ENCODE peak calls at places on chromosomes 2 and 18, in five cellular contexts. One of them, this sample, is unnamed.

GRCh38 chr2:156320491-156320896 is 12.0 kb downstream of the NR4A2 start:
- DNase-seq in HepG2: no peak
- DNase-seq in K562: peak
- DNase-seq in HL-60: no peak
- DNase-seq in GM12878: no peak
- DNase-seq in this sample: peak

GRCh38 chr2:239776441-239777033 is 248.6 kb downstream of the NDUFA10 start:
- DNase-seq in HepG2: no peak
- DNase-seq in K562: no peak
- DNase-seq in HL-60: no peak
- DNase-seq in GM12878: no peak
- DNase-seq in this sample: no peak

GRCh38 chr18:11324956-11325873 is 175.8 kb upstream of the PIEZO2 start:
- DNase-seq in HepG2: peak
- DNase-seq in K562: no peak
- DNase-seq in HL-60: no peak
- DNase-seq in GM12878: peak
- DNase-seq in this sample: no peak

GRCh38 chr2:173898996-173899395 is 66.2 kb downstream of the SP3 start:
- DNase-seq in HepG2: no peak
- DNase-seq in K562: no peak
- DNase-seq in HL-60: no peak
- DNase-seq in GM12878: peak
- DNase-seq in this sample: no peak

GRCh38 chr2:235807347-235807746 is 313.5 kb downstream of the AGAP1 start:
- DNase-seq in HepG2: no peak
- DNase-seq in K562: no peak
- DNase-seq in HL-60: no peak
- DNase-seq in GM12878: no peak
- DNase-seq in this sample: no peak

GRCh38 chr2:211766689-211767088 is 771.9 kb downstream of the ERBB4 start:
- DNase-seq in HepG2: no peak
- DNase-seq in K562: no peak
- DNase-seq in HL-60: no peak
- DNase-seq in GM12878: no peak
- DNase-seq in this sample: no peak

GRCh38 chr2:8477511-8478132 is 204.2 kb upstream of the ID2 start:
- DNase-seq in HepG2: no peak
- DNase-seq in K562: no peak
- DNase-seq in HL-60: peak
- DNase-seq in GM12878: peak
- DNase-seq in this sample: no peak

GRCh38 chr18:9792565-9793226 is 84.6 kb downstream of the RAB31 start:
- DNase-seq in HepG2: peak
- DNase-seq in K562: peak
- DNase-seq in HL-60: peak
- DNase-seq in GM12878: no peak
- DNase-seq in this sample: peak

GRCh38 chr2:218516614-218517013 is 51.5 kb downstream of the USP37 start:
- DNase-seq in HepG2: peak
- DNase-seq in K562: peak
- DNase-seq in HL-60: peak
- DNase-seq in GM12878: no peak
- DNase-seq in this sample: peak

GRCh38 chr2:240419321-240419720 is 16.1 kb upstream of the GPC1 start:
- DNase-seq in HepG2: no peak
- DNase-seq in K562: no peak
- DNase-seq in HL-60: no peak
- DNase-seq in GM12878: no peak
- DNase-seq in this sample: no peak

GRCh38 chr18:13528739-13529392 is 197.5 kb downstream of the FAM210A start:
- DNase-seq in HepG2: no peak
- DNase-seq in K562: no peak
- DNase-seq in HL-60: no peak
- DNase-seq in GM12878: no peak
- DNase-seq in this sample: no peak

GRCh38 chr18:24959100-24959499 is 392.9 kb downstream of the ZNF521 start:
- DNase-seq in HepG2: no peak
- DNase-seq in K562: no peak
- DNase-seq in HL-60: no peak
- DNase-seq in GM12878: no peak
- DNase-seq in this sample: peak

GRCh38 chr18:62486290-62486964 is 36.4 kb upstream of the ZCCHC2 start:
- DNase-seq in HepG2: peak
- DNase-seq in K562: peak
- DNase-seq in HL-60: no peak
- DNase-seq in GM12878: no peak
- DNase-seq in this sample: no peak

GRCh38 chr18:3305933-3306332 is 44.0 kb downstream of the MYL12B start:
- DNase-seq in HepG2: no peak
- DNase-seq in K562: peak
- DNase-seq in HL-60: no peak
- DNase-seq in GM12878: no peak
- DNase-seq in this sample: no peak

GRCh38 chr18:63788447-63789096 is 13.4 kb downstream of the SERPINB7 start:
- DNase-seq in HepG2: no peak
- DNase-seq in K562: no peak
- DNase-seq in HL-60: peak
- DNase-seq in GM12878: no peak
- DNase-seq in this sample: no peak

GRCh38 chr2:15170068-15170775 is 390.9 kb downstream of the NBAS start:
- DNase-seq in HepG2: no peak
- DNase-seq in K562: no peak
- DNase-seq in HL-60: no peak
- DNase-seq in GM12878: no peak
- DNase-seq in this sample: peak

GRCh38 chr2:64455031-64455332 is 1.0 kb downstream of the LGALSL start:
- DNase-seq in HepG2: no peak
- DNase-seq in K562: no peak
- DNase-seq in HL-60: no peak
- DNase-seq in GM12878: no peak
- DNase-seq in this sample: no peak

GRCh38 chr18:48059363-48060109 is 129.1 kb upstream of the SMAD2 start:
- DNase-seq in HepG2: no peak
- DNase-seq in K562: no peak
- DNase-seq in HL-60: no peak
- DNase-seq in GM12878: no peak
- DNase-seq in this sample: peak
- TF ChIP-seq REST in HepG2: no peak
- TF ChIP-seq REST in K562: no peak
- TF ChIP-seq REST in HL-60: no peak
- TF ChIP-seq REST in GM12878: no peak
- TF ChIP-seq REST in this sample: no peak

DNA sequence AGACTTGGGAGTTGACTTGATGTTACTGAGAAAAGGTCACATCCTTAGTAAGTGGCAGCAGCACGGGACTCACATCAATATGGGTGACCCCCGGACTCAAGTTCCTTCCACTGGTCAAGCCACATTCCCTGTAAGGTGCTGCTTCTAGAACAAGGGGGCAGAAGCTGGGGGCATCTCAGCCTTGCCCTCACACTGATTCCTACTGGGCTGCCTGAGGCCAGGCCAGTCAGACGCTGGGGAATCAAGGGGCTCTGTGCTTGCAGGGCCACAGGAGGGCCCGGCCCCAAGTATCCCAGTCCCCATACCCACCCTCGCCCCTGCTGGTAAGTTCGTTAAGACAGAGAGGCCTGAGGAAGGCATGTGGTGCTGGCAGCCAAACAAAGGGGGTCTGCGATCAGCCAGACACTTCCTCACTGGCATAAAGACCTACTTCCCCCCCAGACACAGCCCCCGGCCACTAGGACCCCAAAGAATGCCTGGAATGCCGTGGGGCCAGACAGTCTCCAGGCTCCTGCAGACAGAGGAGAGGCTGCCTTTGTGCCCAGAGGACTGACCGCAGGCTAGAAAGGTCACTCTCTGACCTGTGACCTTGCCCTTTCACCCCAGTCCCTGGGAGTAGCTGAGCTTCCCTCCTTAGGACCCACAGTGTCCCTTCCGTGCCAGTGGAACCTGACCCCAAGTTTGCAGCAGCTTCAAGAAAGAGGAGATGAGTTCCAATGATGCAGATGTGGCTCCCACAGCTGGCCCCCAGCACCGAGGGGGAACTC is 83.6 kb downstream of the HS1BP3 start:
- DNase-seq in HepG2: peak
- DNase-seq in K562: no peak
- DNase-seq in HL-60: no peak
- DNase-seq in GM12878: no peak
- DNase-seq in this sample: no peak
- TF ChIP-seq GABPA in HepG2: no peak
- TF ChIP-seq GABPA in K562: no peak
- TF ChIP-seq GABPA in HL-60: no peak
- TF ChIP-seq GABPA in GM12878: no peak
- TF ChIP-seq GABPA in this sample: no peak

DNA sequence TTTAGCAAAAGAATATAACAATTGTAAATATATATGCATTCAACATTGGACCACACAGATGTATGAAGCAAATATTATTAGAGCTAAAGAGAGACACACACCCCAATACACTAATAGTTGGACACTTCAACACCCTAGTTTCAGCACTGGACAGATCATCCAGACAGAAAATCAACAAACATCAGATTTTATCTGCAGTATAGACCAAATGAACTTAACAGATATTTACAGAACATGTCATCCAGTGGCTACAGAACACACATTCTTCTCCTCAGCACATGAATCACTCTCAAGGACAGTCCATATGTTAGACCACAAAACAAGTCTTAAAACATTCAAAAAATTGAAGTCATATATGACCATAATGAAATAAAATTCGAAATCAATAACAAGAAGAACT is 22.1 kb upstream of the EVA1A start:
- DNase-seq in HepG2: peak
- DNase-seq in K562: no peak
- DNase-seq in HL-60: no peak
- DNase-seq in GM12878: no peak
- DNase-seq in this sample: no peak
- TF ChIP-seq REST in HepG2: peak
- TF ChIP-seq REST in K562: no peak
- TF ChIP-seq REST in HL-60: peak
- TF ChIP-seq REST in GM12878: peak
- TF ChIP-seq REST in this sample: peak

GRCh38 chr2:152396051-152396511 is 61.1 kb downstream of the FMNL2 start:
- DNase-seq in HepG2: no peak
- DNase-seq in K562: no peak
- DNase-seq in HL-60: no peak
- DNase-seq in GM12878: no peak
- DNase-seq in this sample: no peak

GRCh38 chr2:152393377-152393776 is 58.4 kb downstream of the FMNL2 start:
- DNase-seq in HepG2: no peak
- DNase-seq in K562: no peak
- DNase-seq in HL-60: no peak
- DNase-seq in GM12878: no peak
- DNase-seq in this sample: no peak

GRCh38 chr2:152399003-152399402 is 64.0 kb downstream of the FMNL2 start:
- DNase-seq in HepG2: no peak
- DNase-seq in K562: no peak
- DNase-seq in HL-60: no peak
- DNase-seq in GM12878: no peak
- DNase-seq in this sample: no peak

GRCh38 chr2:152396763-152397162 is 61.8 kb downstream of the FMNL2 start:
- DNase-seq in HepG2: no peak
- DNase-seq in K562: no peak
- DNase-seq in HL-60: no peak
- DNase-seq in GM12878: no peak
- DNase-seq in this sample: no peak

GRCh38 chr2:152395132-152396024 is 60.4 kb downstream of the FMNL2 start:
- DNase-seq in HepG2: no peak
- DNase-seq in K562: no peak
- DNase-seq in HL-60: no peak
- DNase-seq in GM12878: no peak
- DNase-seq in this sample: no peak
- TF ChIP-seq GABPA in HepG2: no peak
- TF ChIP-seq GABPA in K562: no peak
- TF ChIP-seq GABPA in HL-60: no peak
- TF ChIP-seq GABPA in GM12878: no peak
- TF ChIP-seq GABPA in this sample: no peak

DNA sequence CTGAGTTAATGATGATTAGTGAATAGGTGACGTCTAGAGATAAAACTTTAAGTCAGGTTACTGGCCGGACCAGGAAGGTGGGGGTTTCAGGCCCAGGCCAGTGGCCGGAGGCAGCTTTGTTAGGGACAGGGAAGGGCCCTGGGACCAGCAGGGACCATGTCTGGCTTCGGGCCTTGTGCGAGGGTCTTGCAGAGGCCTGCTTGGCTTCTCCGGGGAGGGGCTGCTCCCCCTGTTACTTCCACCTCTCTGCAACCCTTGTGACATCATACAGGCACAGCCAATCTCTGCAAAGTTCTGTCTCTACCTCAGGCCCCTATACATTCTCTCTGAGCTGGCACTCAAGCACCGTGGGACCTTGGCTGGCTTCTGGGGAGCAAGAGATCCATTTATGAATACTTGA is at the start of gene ALLC:
- DNase-seq in HepG2: no peak
- DNase-seq in K562: no peak
- DNase-seq in HL-60: no peak
- DNase-seq in GM12878: no peak
- DNase-seq in this sample: no peak
- TF ChIP-seq REST in HepG2: no peak
- TF ChIP-seq REST in K562: no peak
- TF ChIP-seq REST in HL-60: no peak
- TF ChIP-seq REST in GM12878: no peak
- TF ChIP-seq REST in this sample: no peak